ENCODE peak calls at places on chromosomes 4 and X, in eight cellular contexts. A is psoas muscle, L is endothelial cell of umbilical vein, T is cardiac muscle cell, Y is PC-3, S is suprapubic skin, I is hepatocyte, N is transverse colon. H is an unnamed sample.

GRCh38 chrX:100615015-100615414 is 21.6 kb downstream of the TSPAN6 start:
- DNase-seq in Y (peak; percentile 78), A (no peak), N (peak; percentile 18), S (no peak), I (peak; percentile 55), L (peak; percentile 74), T (peak; percentile 46), H (no peak)

GRCh38 chr4:119139316-119139715 is 3.7 kb downstream of the MYOZ2 start:
- DNase-seq in L (no peak), A (no peak), N (no peak), T (no peak), I (no peak), Y (no peak), S (no peak), H (no peak)

GRCh38 chrX:26762253-26762652 is 546.3 kb downstream of the MAGEB5 start:
- DNase-seq in N (no peak), A (no peak), T (no peak), I (no peak), Y (no peak), L (no peak), S (no peak), H (no peak)

GRCh38 chr4:41857225-41857624 is 78.0 kb upstream of the TMEM33 start:
- DNase-seq in A (no peak), I (no peak), S (no peak), Y (no peak), N (no peak), T (no peak), L (no peak), H (no peak)

GRCh38 chrX:17547658-17548057 is 172.7 kb downstream of the NHS start:
- DNase-seq in L (peak; percentile 90), N (peak; percentile 64), S (no peak), I (peak; percentile 72), Y (peak; percentile 90), T (peak; percentile 60), A (peak; percentile 58), H (peak; percentile 64)

GRCh38 chr4:6076391-6076790 is 58.2 kb upstream of the C4orf50 start:
- DNase-seq in L (no peak), Y (peak; percentile 10), I (no peak), A (no peak), N (no peak), T (no peak), S (no peak), H (no peak)

GRCh38 chrX:36898301-36898700 is 109.9 kb upstream of the FAM47C start:
- DNase-seq in T (peak; percentile 36), A (no peak), N (no peak), Y (peak; percentile 30), S (no peak), L (peak; percentile 1), I (peak; percentile 44), H (no peak)

GRCh38 chr4:101967697-101968346 is 177.3 kb downstream of the BANK1 start:
- DNase-seq in I (no peak), N (no peak), A (no peak), L (no peak), S (no peak), Y (peak; percentile 72), T (no peak), H (no peak)

GRCh38 chrX:57132046-57132445 is 5.2 kb downstream of the SPIN2A start:
- DNase-seq in S (no peak), L (no peak), I (no peak), A (no peak), N (no peak), Y (no peak), T (no peak), H (no peak)

GRCh38 chr4:185773419-185773818 is 38.6 kb downstream of the SORBS2 start:
- DNase-seq in A (peak; percentile 29), T (peak; percentile 66), L (peak; percentile 74), S (no peak), I (peak; percentile 59), N (no peak), Y (no peak), H (peak; percentile 59)
- H3K27ac ChIP-seq in A (no peak overlapping the region), T (peak overlapping the region; percentile 86), L (peak overlapping the region; percentile 91), S (peak overlapping the region; percentile 73), I (peak overlapping the region; percentile 87), N (peak overlapping the region; percentile 61), Y (no peak overlapping the region), H (peak overlapping the region; percentile 52)

DNA sequence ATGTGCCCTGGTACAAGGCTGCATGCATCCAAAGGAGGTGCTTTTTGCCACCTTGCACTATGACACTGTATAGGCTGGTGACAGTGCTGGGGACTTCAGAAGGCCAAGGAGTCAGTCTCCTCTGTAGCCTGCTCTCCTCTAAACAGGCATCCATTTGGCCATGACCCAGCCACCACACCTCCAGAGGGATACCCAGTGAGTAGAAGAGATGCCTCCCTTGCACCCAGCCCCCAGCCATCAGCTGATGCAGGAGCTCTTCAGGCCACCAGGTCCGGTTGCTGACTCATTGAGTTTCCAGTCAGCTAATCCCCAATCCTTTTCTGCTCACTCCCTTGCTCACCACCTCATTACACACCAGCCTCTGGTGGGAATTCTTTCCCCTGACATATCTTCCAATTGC is 99.8 kb downstream of the PJA1 start:
- DNase-seq in I (no peak), Y (peak; percentile 31), T (no peak), A (no peak), S (peak; percentile 34), L (no peak), N (no peak), H (peak; percentile 4)
- TF ChIP-seq CTCF in I (no peak), Y (no peak), T (no peak), A (no peak), S (no peak), L (no peak), N (no peak), H (no peak)

DNA sequence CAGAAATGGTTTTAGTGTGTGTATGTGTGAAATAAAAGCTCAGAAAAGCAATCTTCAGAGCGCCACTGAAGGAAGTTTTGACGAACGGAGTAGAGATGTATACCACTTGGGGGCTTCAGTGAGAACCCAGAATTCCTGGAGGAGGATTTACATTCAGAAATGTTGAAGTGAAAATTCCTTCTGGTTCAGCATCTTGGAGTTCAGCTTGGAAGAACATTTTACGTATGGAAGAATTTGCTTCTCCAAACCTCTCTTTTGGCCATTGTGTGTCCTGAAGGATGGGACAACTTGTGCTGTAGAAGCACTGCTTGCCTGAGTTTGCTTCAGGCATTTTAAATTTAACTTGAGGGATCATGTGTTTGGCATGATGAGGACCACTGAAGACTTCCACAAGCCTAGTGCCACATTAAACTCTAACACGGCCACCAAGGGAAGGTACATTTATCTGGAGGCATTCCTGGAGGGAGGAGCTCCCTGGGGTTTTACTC is 704 bp downstream of the SHROOM3 start:
- DNase-seq in L (no peak), T (no peak), S (no peak), Y (no peak), A (no peak), N (no peak), I (no peak), H (no peak)
- H3K27ac ChIP-seq in L (no peak overlapping the region), T (no peak overlapping the region), S (peak overlapping the region; percentile 67), Y (no peak overlapping the region), A (no peak overlapping the region), N (no peak overlapping the region), I (peak overlapping the region; percentile 51), H (peak overlapping the region; percentile 1)

GRCh38 chr4:29549308-29549707 is 1170.9 kb upstream of the PCDH7 start:
- DNase-seq in S (no peak), I (no peak), Y (peak; percentile 2), A (no peak), L (no peak), N (no peak), T (no peak), H (no peak)

GRCh38 chr4:29553842-29554241 is 1166.3 kb upstream of the PCDH7 start:
- DNase-seq in N (no peak), I (no peak), Y (peak; percentile 75), L (peak; percentile 32), T (no peak), A (no peak), S (no peak), H (no peak)

DNA sequence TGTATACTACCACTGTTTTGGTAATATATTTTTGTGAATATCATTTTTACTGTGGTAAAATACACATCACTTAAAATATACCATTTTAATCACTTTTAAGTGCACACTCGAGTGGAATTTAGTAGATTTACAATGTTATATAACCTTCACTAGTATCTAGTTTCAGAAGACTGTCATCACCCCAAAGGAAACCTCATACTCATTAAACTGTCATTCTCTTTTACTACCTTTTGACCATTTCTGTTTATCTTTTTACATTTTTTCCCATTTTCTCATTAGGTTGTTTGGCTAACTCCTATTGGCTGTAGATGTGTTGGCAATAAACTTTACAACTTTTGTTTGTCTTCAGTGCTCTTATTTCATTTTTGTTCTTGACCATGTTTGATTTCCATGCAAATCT is 1168.4 kb upstream of the PCDH7 start:
- DNase-seq in N (no peak), Y (peak; percentile 35), T (no peak), A (no peak), I (no peak), S (no peak), L (no peak), H (no peak)
- TF ChIP-seq CTCF in N (no peak), Y (no peak), T (no peak), A (no peak), I (no peak), S (no peak), L (no peak), H (no peak)

DNA sequence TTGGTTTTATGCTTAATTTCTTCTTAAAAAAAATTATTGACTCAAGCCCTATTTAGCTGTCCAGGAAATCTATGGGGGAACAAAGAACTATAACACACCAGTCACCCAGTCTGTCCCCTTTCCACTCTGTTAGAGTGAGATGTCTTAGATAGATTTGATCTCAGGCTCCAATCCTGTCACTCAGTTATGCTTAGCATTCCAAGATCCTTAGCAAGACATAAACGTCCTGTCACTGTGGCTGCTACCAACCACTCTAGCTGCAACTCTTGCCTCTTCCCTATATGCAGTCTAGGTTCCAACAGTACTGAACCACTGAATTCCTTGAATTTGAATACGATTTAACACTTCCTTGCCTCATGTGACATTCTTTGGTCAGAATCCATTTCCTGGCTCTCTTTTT is 241.9 kb upstream of the NWD2 start:
- DNase-seq in Y (no peak), L (no peak), N (no peak), T (no peak), A (no peak), S (no peak), I (no peak), H (no peak)
- H3K27ac ChIP-seq in Y (no peak overlapping the region), L (no peak overlapping the region), N (no peak overlapping the region), T (no peak overlapping the region), A (no peak overlapping the region), S (no peak overlapping the region), I (no peak overlapping the region), H (no peak overlapping the region)

GRCh38 chr4:184114431-184114830 is 103.2 kb downstream of the ENPP6 start:
- DNase-seq in Y (peak; percentile 22), L (no peak), T (no peak), N (no peak), I (no peak), A (no peak), S (peak; percentile 13), H (no peak)
- TF ChIP-seq CTCF in Y (peak; percentile 20), L (no peak), T (no peak), N (no peak), I (no peak), A (no peak), S (no peak), H (no peak)

DNA sequence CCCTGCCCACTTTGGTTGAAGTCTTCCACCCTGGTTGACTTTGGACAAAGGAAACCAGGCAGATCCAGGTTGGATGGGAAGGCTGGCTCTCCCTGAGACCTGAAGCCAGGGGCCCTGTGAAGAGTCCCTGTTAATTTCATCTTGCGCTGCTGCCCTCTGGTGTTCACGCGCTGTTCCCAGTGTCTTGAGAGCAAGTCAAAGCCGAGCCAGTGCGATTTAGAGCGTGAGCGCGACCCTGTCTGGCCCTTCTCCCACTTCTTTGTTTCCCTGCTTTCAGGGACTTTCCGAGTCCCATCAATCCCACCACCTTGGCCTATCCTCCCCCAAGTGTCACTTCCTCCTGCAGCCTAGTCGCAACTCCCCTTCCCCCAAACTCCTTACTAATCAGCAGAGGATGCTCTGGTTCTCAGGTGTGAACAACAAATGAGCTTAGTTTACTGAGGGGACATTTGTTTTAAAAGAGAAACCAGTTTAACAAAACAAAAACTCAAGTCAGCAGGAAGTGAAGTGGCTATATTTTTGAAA is 25.8 kb upstream of the CHRNA9 start:
- DNase-seq in I (peak; percentile 93), Y (peak; percentile 86), A (peak; percentile 85), L (peak; percentile 86), N (peak; percentile 94), T (peak; percentile 92), S (peak; percentile 91), H (no peak)
- H3K27ac ChIP-seq in I (no peak overlapping the region), Y (peak overlapping the region; percentile 29), A (no peak overlapping the region), L (no peak overlapping the region), N (peak overlapping the region; percentile 57), T (no peak overlapping the region), S (no peak overlapping the region), H (no peak overlapping the region)